ENCODE peak calls at places on chromosomes 5 and 9, in nine cellular contexts. Q is fibroblast of villous mesenchyme; C is tibial artery; H is HCT116; M is NCI-H187; P is esophagus squamous epithelium; L is stimulated activated CD8-positive, alpha-beta memory T cell treated with anti-CD3 and anti-CD28 coated beads, Interleukin-7, amount 100 ng/mL, for 4 hours; S is activated CD4-positive, alpha-beta T cell treated with anti-CD3 and anti-CD28 coated beads for 4 hours; A is T-helper 2 cell. Y is an unnamed sample.

GRCh38 chr9:94005272-94005901 is 50.2 kb upstream of the BARX1 start:
- DNase-seq in A (no peak), L (no peak), H (no peak), S (no peak), M (no peak), Q (peak; percentile 22), C (no peak), P (no peak), Y (no peak)

GRCh38 chr5:69075522-69076169 is 18.2 kb upstream of the SLC30A5 start:
- DNase-seq in P (no peak), C (no peak), M (no peak), S (no peak), Q (no peak), H (no peak), L (no peak), A (no peak), Y (no peak)

GRCh38 chr9:120109242-120109641 is 470.7 kb downstream of the CDK5RAP2 start:
- DNase-seq in L (no peak), S (no peak), P (no peak), A (no peak), C (no peak), H (peak; percentile 44), M (no peak), Q (no peak), Y (no peak)

GRCh38 chr5:35443803-35444595 is 173.7 kb upstream of the SPEF2 start:
- DNase-seq in H (no peak), A (no peak), M (no peak), C (no peak), Q (no peak), S (no peak), L (no peak), P (no peak), Y (no peak)

GRCh38 chr5:1037123-1037670 is 28.6 kb downstream of the NKD2 start:
- DNase-seq in L (no peak), M (no peak), H (no peak), S (no peak), Q (no peak), C (no peak), A (no peak), P (no peak), Y (no peak)

GRCh38 chr9:131500377-131500776 is 2.3 kb upstream of the POMT1 start:
- DNase-seq in H (no peak), M (no peak), C (no peak), S (peak; percentile 72), Q (no peak), A (no peak), P (no peak), L (peak; percentile 53), Y (no peak)

GRCh38 chr9:86909388-86909787 is 37.9 kb downstream of the GAS1 start:
- DNase-seq in M (no peak), P (no peak), L (no peak), H (no peak), S (no peak), A (no peak), Q (peak; percentile 37), C (no peak), Y (no peak)

GRCh38 chr9:136050266-136050705 is 44.8 kb downstream of the NACC2 start:
- DNase-seq in P (no peak), S (no peak), L (no peak), A (no peak), Q (no peak), C (no peak), M (no peak), H (no peak), Y (no peak)

GRCh38 chr5:27944471-27944870 is 906.1 kb upstream of the CDH9 start:
- DNase-seq in Q (no peak), L (no peak), P (no peak), S (no peak), H (no peak), M (no peak), C (no peak), A (no peak), Y (no peak)

GRCh38 chr9:112279501-112279900 is 53.9 kb downstream of the PTBP3 start:
- DNase-seq in Q (no peak), M (no peak), L (no peak), C (no peak), S (no peak), P (no peak), A (no peak), H (no peak), Y (no peak)

GRCh38 chr5:10140195-10140973 is 109.3 kb downstream of the ATPSCKMT start:
- DNase-seq in S (no peak), A (no peak), Q (peak; percentile 7), P (no peak), C (no peak), M (no peak), H (peak; percentile 13), L (no peak), Y (no peak)

GRCh38 chr5:13866792-13867191 is 77.7 kb downstream of the DNAH5 start:
- DNase-seq in L (no peak), Q (peak; percentile 33), M (no peak), A (no peak), P (no peak), S (no peak), H (no peak), C (no peak), Y (no peak)

GRCh38 chr5:38323645-38324295 is 65.4 kb downstream of the EGFLAM start:
- DNase-seq in P (no peak), Q (peak; percentile 71), H (no peak), L (no peak), A (no peak), S (no peak), C (no peak), M (no peak), Y (no peak)

GRCh38 chr5:123720955-123721354 is 209.0 kb downstream of the CSNK1G3 start:
- DNase-seq in L (no peak), C (no peak), M (no peak), A (no peak), H (no peak), Q (no peak), P (no peak), S (no peak), Y (no peak)

Y was measured in cortex of kidney.